ENCODE peak calls at places on chromosomes 12 and 14, in five cellular contexts. A, X, Q, P and N are unnamed samples.

GRCh38 chr12:104402630-104403029 is 54.1 kb upstream of the CHST11 start:
- DNase-seq in A (no peak), X (no peak), Q (no peak), P (no peak), N (no peak)

GRCh38 chr14:25896777-25897176 is 701.1 kb downstream of the NOVA1 start:
- DNase-seq in A (no peak), X (no peak), Q (no peak), P (no peak), N (no peak)

GRCh38 chr14:91872517-91873470 is 5.5 kb upstream of the TC2N start:
- DNase-seq in A (peak; percentile 91), X (no peak), Q (peak; percentile 90), P (no peak), N (peak; percentile 70)

GRCh38 chr14:101820283-101820798 is 58.8 kb downstream of the PPP2R5C start:
- DNase-seq in A (no peak), X (no peak), Q (no peak), P (no peak), N (no peak)

GRCh38 chr14:23438130-23438893 is 2.9 kb upstream of the MYH7 start:
- DNase-seq in A (no peak), X (no peak), Q (no peak), P (no peak), N (no peak)

GRCh38 chr12:66239295-66239694 is 50.3 kb downstream of the IRAK3 start:
- DNase-seq in A (no peak), X (no peak), Q (no peak), P (no peak), N (no peak)

GRCh38 chr12:82596484-82596883 is 90.2 kb upstream of the TMTC2 start:
- DNase-seq in A (no peak), X (no peak), Q (no peak), P (no peak), N (no peak)

GRCh38 chr12:1863823-1864222 is 43.5 kb downstream of the LRTM2 start:
- DNase-seq in A (no peak), X (no peak), Q (no peak), P (no peak), N (no peak)

GRCh38 chr12:64912501-64912900 is 88.1 kb downstream of the TBC1D30 start:
- DNase-seq in A (no peak), X (no peak), Q (no peak), P (no peak), N (peak; percentile 64)

GRCh38 chr12:131203666-131204415 is 250.1 kb downstream of the ADGRD1 start:
- DNase-seq in A (no peak), X (no peak), Q (no peak), P (no peak), N (no peak)

GRCh38 chr14:102916347-102917055 is 6.0 kb upstream of the AMN start:
- DNase-seq in A (no peak), X (no peak), Q (no peak), P (no peak), N (no peak)

GRCh38 chr14:102920273-102920997 is 2.0 kb upstream of the AMN start:
- DNase-seq in A (no peak), X (no peak), Q (no peak), P (no peak), N (no peak)

GRCh38 chr14:102915292-102916110 is 7.0 kb upstream of the AMN start:
- DNase-seq in A (no peak), X (no peak), Q (no peak), P (no peak), N (no peak)

GRCh38 chr14:102917056-102917385 is 5.4 kb upstream of the AMN start:
- DNase-seq in A (no peak), X (no peak), Q (no peak), P (no peak), N (no peak)

GRCh38 chr14:102917469-102918211 is 4.8 kb upstream of the AMN start:
- DNase-seq in A (no peak), X (peak; percentile 83), Q (no peak), P (no peak), N (no peak)
- H3K4me3 ChIP-seq in A (no peak overlapping the region), X (no peak overlapping the region), Q (no peak overlapping the region), P (no peak overlapping the region), N (no peak overlapping the region)

GRCh38 chr14:68546839-68547238 is 246.0 kb downstream of the ZFP36L1 start:
- DNase-seq in A (no peak), X (no peak), Q (no peak), P (no peak), N (peak; percentile 78)
- H3K4me3 ChIP-seq in A (no peak overlapping the region), X (no peak overlapping the region), Q (no peak overlapping the region), P (no peak overlapping the region), N (no peak overlapping the region)

GRCh38 chr14:64049616-64050381 is 197.0 kb downstream of the SYNE2 start:
- DNase-seq in A (no peak), X (no peak), Q (no peak), P (no peak), N (no peak)

GRCh38 chr14:64040044-64040443 is 187.2 kb downstream of the SYNE2 start:
- DNase-seq in A (no peak), X (no peak), Q (no peak), P (no peak), N (no peak)

DNA sequence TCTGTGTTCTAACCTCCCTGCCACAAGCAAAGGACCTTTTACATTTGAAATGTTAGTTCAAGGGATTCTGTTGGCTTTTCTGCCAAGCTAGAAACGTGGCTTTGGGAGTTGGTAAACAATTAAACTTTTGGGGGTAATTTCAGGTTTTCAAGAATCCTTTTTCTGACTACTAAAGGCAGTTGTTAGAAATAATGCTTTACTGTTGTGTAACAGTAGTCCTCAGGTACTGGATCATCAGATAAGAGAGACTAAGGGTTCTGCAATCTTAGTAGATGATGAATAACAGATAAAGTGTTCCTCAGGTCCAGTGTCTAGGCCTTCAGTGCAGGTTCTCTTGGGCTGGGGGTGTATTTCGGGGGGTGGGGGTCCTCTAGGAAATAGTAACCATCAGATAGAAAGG is 192.3 kb downstream of the SYNE2 start:
- DNase-seq in A (no peak), X (no peak), Q (no peak), P (no peak), N (no peak)
- H3K4me3 ChIP-seq in A (no peak overlapping the region), X (no peak overlapping the region), Q (no peak overlapping the region), P (no peak overlapping the region), N (no peak overlapping the region)

DNA sequence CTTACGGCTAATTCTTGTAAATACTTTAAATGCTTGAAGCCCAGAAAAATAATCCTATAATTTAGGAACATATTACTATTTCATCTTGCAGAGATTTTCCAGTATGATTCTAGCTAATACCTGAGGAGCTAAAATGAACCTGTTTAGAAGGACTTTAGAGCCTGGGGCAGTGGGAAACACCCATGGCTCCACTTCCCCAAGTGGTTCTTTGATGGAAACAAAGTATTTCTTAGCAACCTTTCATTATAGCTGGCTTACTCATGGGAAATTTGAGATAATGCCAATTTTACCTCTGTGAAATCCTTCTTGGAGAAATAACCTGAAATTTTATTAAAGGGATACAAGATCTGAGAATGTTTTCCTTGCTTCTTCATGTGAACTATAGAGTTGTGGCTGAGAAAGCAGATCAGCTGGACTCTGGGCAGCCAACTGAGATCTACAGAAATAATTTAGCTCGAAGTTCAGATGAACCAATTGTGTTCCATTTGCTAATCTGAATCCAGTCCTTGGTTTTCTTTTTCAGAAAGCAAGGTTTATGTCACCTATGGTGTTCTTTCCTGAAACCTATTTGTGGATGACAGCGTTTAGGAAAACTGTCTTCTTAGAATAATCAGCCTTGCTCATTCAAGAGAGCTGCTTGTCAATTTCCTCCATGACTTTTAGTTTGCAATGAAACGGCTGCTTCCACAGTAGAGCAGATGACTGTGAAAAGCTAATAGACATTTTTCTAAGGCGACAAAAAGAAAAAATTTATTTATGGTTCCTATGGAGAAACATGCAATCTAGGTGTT is 141.8 kb upstream of the CPM start:
- DNase-seq in A (no peak), X (no peak), Q (no peak), P (no peak), N (no peak)
- H3K4me3 ChIP-seq in A (no peak overlapping the region), X (no peak overlapping the region), Q (no peak overlapping the region), P (no peak overlapping the region), N (no peak overlapping the region)

GRCh38 chr12:120324841-120325417 is 2.6 kb downstream of the PLA2G1B start:
- DNase-seq in A (no peak), X (no peak), Q (peak; percentile 82), P (no peak), N (no peak)
- H3K4me3 ChIP-seq in A (no peak overlapping the region), X (no peak overlapping the region), Q (peak overlapping the region; percentile 42), P (no peak overlapping the region), N (no peak overlapping the region)

GRCh38 chr12:108338915-108339657 is at the start of gene CMKLR1:
- DNase-seq in A (no peak), X (no peak), Q (no peak), P (no peak), N (no peak)
- H3K4me3 ChIP-seq in A (peak within 1 kb of the TSS; percentile 39), X (no peak within 1 kb of the TSS), Q (no peak within 1 kb of the TSS), P (no peak within 1 kb of the TSS), N (peak within 1 kb of the TSS; percentile 34)

DNA sequence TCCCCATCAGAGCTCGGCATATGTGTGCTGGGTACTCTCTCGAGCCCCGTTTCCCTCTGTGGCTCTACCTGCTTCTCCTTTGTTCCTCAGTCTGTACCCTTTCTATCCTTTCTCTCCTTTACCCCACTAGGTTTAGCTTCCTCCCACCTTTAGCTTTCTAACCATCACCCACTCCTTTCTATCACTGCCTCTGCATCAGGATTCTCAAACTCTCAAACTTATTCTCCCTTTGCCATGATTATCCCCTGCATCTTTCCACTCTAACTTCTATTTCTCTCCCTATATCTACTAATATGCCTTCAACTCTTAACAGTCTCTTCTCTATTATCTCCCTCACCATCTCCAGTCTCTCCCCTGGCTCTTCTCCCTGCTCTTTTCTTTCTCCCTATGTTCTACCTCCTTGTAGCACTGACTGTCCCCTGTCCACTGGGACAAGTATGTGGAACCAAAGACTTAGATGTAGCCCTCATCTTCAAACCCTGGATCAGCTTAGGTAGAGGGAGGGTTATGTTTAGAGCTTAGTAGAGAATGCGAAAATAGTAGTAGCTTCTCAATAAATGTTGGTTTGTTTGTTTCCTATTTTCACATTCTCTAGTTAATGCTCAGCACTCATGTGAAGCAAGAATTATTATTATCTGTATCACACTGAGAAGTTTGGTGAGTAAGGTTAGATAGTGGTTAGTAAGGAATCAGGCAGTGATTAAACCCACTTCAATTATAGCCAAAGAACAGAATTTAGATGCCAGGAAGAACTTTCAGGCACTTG is 3.4 kb downstream of the GDF11 start:
- DNase-seq in A (no peak), X (no peak), Q (no peak), P (no peak), N (no peak)
- H3K4me3 ChIP-seq in A (no peak overlapping the region), X (peak overlapping the region; percentile 96), Q (no peak overlapping the region), P (no peak overlapping the region), N (no peak overlapping the region)